ENCODE peak calls at places on chromosome 22, in five cellular contexts. T is cardiac muscle cell; W is IMR-90; G is transverse colon; C is CD8-positive, alpha-beta T cell. B is an unnamed sample. For H3K4me1, the result is how much of the 10 kb centered on the place peaks cover.

GRCh38 chr22:22021160-22021750 is 38.7 kb upstream of the TOP3B start:
- DNase-seq in W (peak), C (no peak), G (no peak), T (no peak), B (no peak)

GRCh38 chr22:47736166-47737034 is 974.0 kb downstream of the TBC1D22A start:
- DNase-seq in T (no peak), G (no peak), W (no peak), C (no peak), B (no peak)

GRCh38 chr22:27975381-27976013 is 56.4 kb upstream of the PITPNB start:
- DNase-seq in G (no peak), C (no peak), T (peak), W (peak), B (no peak)

GRCh38 chr22:24588756-24589481 is 4.0 kb downstream of the LRRC75B start:
- DNase-seq in C (no peak), G (no peak), T (no peak), W (no peak), B (peak)

GRCh38 chr22:29877620-29878019 is 5.4 kb upstream of the MTMR3 start:
- DNase-seq in C (no peak), W (peak), T (peak), G (no peak), B (no peak)

GRCh38 chr22:20873215-20873614 is 14.4 kb downstream of the SNAP29 start:
- DNase-seq in G (no peak), T (no peak), W (no peak), C (no peak), B (no peak)

GRCh38 chr22:44005524-44005923 is 18.6 kb upstream of the PARVB start:
- DNase-seq in W (no peak), T (no peak), G (no peak), C (no peak), B (no peak)

GRCh38 chr22:23767303-23767672 is 484 bp downstream of the CHCHD10 start:
- DNase-seq in C (no peak), W (no peak), G (no peak), T (no peak), B (no peak)

GRCh38 chr22:22450343-22450839 is 58.2 kb downstream of the ZNF280B start:
- DNase-seq in T (no peak), W (no peak), C (no peak), G (peak), B (no peak)

GRCh38 chr22:31451709-31452571 is 37.7 kb downstream of the EIF4ENIF1 start:
- DNase-seq in C (no peak), T (peak), G (no peak), W (peak), B (no peak)

GRCh38 chr22:28029962-28030361 is 110.9 kb upstream of the PITPNB start:
- DNase-seq in C (no peak), T (no peak), W (no peak), G (no peak), B (peak)

GRCh38 chr22:49028111-49028510 is 799.6 kb downstream of the BRD1 start:
- DNase-seq in C (no peak), G (no peak), W (no peak), T (no peak), B (no peak)

GRCh38 chr22:23369054-23369685 is 188.9 kb downstream of the BCR start:
- DNase-seq in T (no peak), W (no peak), G (no peak), C (no peak), B (no peak)

GRCh38 chr22:32411388-32411787 is 659 bp downstream of the RTCB start:
- DNase-seq in T (peak), W (peak), G (peak), C (no peak), B (no peak)

GRCh38 chr22:27726726-27727449 is 74.7 kb downstream of the MN1 start:
- DNase-seq in C (no peak), G (peak), T (peak), W (peak), B (no peak)

GRCh38 chr22:31092161-31092560 is 11.0 kb downstream of the SMTN start:
- DNase-seq in C (no peak), T (no peak), G (no peak), W (no peak), B (no peak)

GRCh38 chr22:29559030-29559429 is 5.5 kb upstream of the THOC5 start:
- DNase-seq in W (no peak), C (no peak), T (no peak), G (no peak), B (no peak)

GRCh38 chr22:45344339-45344738 is 34.6 kb downstream of the FAM118A start:
- DNase-seq in C (no peak), W (no peak), G (no peak), T (peak), B (peak)

GRCh38 chr22:23110190-23110921 is 31.4 kb downstream of the RSPH14 start:
- DNase-seq in W (no peak), G (no peak), T (no peak), C (no peak), B (peak)

GRCh38 chr22:33746501-33746928 is 173.8 kb downstream of the LARGE1 start:
- DNase-seq in T (no peak), W (no peak), G (no peak), C (no peak), B (no peak)

GRCh38 chr22:31977141-31977781 is 32.9 kb downstream of the YWHAH start:
- DNase-seq in T (peak), W (peak), C (peak), G (peak), B (peak)

GRCh38 chr22:46122980-46123693 is 27.2 kb upstream of the PPARA start:
- DNase-seq in T (no peak), G (no peak), C (no peak), W (no peak), B (no peak)

GRCh38 chr22:29478326-29479276 is 1.4 kb upstream of the NEFH start:
- DNase-seq in G (no peak), W (no peak), T (peak), C (peak), B (no peak)

GRCh38 chr22:39234867-39235687 is 9.7 kb downstream of the PDGFB start:
- DNase-seq in T (no peak), G (peak), W (no peak), C (no peak), B (no peak)

GRCh38 chr22:40818747-40819662 is at the start of gene SLC25A17:
- DNase-seq in T (peak), G (peak), C (peak), W (peak), B (peak)
- TF ChIP-seq CTCF in T (peak), G (peak), C (no peak), W (peak), B (peak)

GRCh38 chr22:50252081-50253045 is 1.3 kb upstream of the HDAC10 start:
- DNase-seq in T (peak), W (peak), G (peak), C (peak), B (peak)
- H3K4me3 ChIP-seq in T (no peak), W (no peak), G (peak), C (peak), B (peak)

GRCh38 chr22:37631448-37632173 is 7.9 kb upstream of the SH3BP1 start:
- DNase-seq in W (no peak), C (no peak), G (peak), T (no peak), B (no peak)
- H3K4me1 ChIP-seq in W (under half), C (half or more), G (under half), T (under half), B (under half)

DNA sequence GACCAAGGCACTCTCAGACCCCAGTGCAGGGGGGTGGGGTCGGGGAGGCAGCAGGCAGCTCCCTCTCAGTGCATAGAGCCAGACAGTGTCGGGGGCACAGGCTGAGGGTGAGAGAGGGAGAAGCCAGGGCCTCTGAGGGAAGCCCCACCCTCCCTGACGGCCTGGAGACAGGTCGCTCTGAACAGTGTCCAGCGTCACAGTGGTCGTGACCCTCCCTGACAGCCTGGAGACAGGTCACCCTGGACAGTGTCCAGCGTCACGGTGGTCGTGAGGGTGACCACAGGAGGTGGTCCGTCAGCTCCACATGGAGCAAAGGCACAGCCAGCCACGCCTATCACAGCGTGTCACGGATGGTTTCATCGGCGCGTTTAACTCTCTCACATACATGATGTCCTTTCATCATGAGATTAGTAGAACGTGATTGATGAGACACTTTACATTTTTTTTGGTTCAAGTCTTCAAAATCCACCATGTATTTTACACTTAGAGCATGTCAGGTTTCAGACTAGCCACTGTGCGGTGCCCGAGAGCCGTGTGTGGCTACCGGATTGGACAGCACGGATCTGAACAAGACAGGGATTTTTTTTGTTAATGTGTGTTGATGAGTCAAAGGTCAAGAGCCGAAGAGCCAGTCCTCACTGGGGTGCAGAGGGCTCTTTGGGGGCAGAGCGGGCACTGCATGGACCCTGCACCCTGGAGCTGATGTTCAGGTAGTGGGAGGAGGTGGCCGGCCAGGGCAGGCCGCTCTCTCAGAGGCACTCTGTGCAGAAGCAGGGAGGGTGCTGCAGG is 23.9 kb upstream of the PANX2 start:
- DNase-seq in G (peak), W (peak), T (peak), C (no peak), B (peak)
- TF ChIP-seq CTCF in G (peak), W (peak), T (peak), C (no peak), B (peak)

GRCh38 chr22:42612336-42612735 is 2.3 kb downstream of the POLDIP3 start:
- DNase-seq in C (no peak), T (no peak), W (no peak), G (no peak), B (no peak)
- H3K4me3 ChIP-seq in C (no peak), T (no peak), W (no peak), G (no peak), B (no peak)

GRCh38 chr22:18059991-18060390 is 17.8 kb upstream of the PEX26 start:
- DNase-seq in G (no peak), C (no peak), T (no peak), W (no peak), B (no peak)
- H3K4me1 ChIP-seq in G (under half), C (under half), T (under half), W (under half), B (under half)

DNA sequence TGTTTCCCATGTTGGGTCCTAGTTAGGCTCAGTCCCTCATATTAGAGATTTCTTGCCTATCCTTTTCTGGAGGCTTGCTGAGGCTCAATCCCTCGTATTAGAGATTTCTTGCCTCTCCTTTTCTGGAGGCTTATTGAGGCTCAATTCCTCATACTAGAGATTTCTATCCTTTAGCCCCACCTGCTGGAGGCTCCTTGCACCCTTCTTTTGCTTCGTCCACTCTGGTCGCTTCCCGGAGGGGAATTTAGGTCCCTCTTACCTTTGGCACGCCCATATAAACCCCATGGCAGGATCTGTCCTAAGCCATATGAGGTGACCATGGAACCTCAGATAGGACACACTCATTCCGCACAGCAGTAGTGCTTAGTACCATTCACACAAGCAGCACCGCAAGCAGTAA is 15.9 kb downstream of the CYP2D6 start:
- DNase-seq in W (peak), C (no peak), T (peak), G (no peak), B (peak)
- TF ChIP-seq CTCF in W (peak), C (no peak), T (peak), G (no peak), B (peak)

GRCh38 chr22:19764636-19765476 is 4.3 kb downstream of the TBX1 start:
- DNase-seq in G (no peak), T (no peak), C (no peak), W (no peak), B (no peak)
- H3K4me3 ChIP-seq in G (no peak), T (no peak), C (no peak), W (no peak), B (no peak)